ENCODE peak calls at places on chromosomes 16 and 17, in ten cellular contexts. F is right lobe of liver; S is stomach; K is body of pancreas; B is HFF-Myc; Z is breast epithelium; E is sigmoid colon; V is CD8-positive, alpha-beta T cell; M is A549; C is left ventricle myocardium inferior. H is an unnamed sample.

GRCh38 chr17:12070561-12070960 is 49.9 kb downstream of the MAP2K4 start:
- DNase-seq in E (no peak), S (no peak), M (no peak), K (no peak), V (no peak), Z (no peak), C (no peak), F (no peak), B (peak), H (no peak)

GRCh38 chr16:29790949-29791844 is 646 bp downstream of the KIF22 start:
- DNase-seq in K (no peak), V (no peak), M (peak), F (no peak), S (no peak), E (no peak), C (no peak), Z (no peak), B (no peak), H (no peak)

GRCh38 chr16:82672676-82673075 is 45.9 kb downstream of the CDH13 start:
- DNase-seq in F (no peak), S (no peak), M (no peak), B (no peak), C (no peak), K (no peak), V (no peak), E (no peak), Z (no peak), H (no peak)

GRCh38 chr17:1787301-1787902 is 25.5 kb downstream of the SERPINF1 start:
- DNase-seq in C (peak), K (peak), F (peak), B (peak), M (peak), S (peak), E (peak), Z (no peak), V (no peak), H (peak)

GRCh38 chr16:82580293-82580900 is 46.4 kb upstream of the CDH13 start:
- DNase-seq in F (peak), K (peak), V (no peak), C (no peak), M (peak), Z (no peak), S (peak), E (no peak), B (no peak), H (no peak)

GRCh38 chr16:19700319-19700781 is 17.7 kb downstream of the KNOP1 start:
- DNase-seq in S (no peak), B (no peak), F (peak), C (no peak), V (no peak), E (no peak), Z (peak), M (peak), K (no peak), H (peak)

GRCh38 chr16:17476414-17477259 is 5.9 kb upstream of the XYLT1 start:
- DNase-seq in K (peak), F (no peak), M (peak), B (peak), C (no peak), Z (no peak), E (no peak), V (no peak), S (peak), H (peak)

GRCh38 chr16:87924041-87924851 is 12.1 kb downstream of the CA5A start:
- DNase-seq in F (no peak), B (no peak), E (no peak), Z (no peak), C (no peak), K (peak), M (no peak), V (no peak), S (no peak), H (no peak)

GRCh38 chr17:81429813-81430510 is 34.7 kb downstream of the BAHCC1 start:
- DNase-seq in S (no peak), K (peak), Z (no peak), B (no peak), E (no peak), F (no peak), V (no peak), C (peak), M (no peak), H (no peak)

GRCh38 chr17:16584273-16584995 is 15.4 kb upstream of the ZNF287 start:
- DNase-seq in V (peak), B (peak), Z (peak), S (peak), E (peak), C (peak), F (peak), K (peak), M (peak), H (peak)

GRCh38 chr16:15446901-15447300 is 12.5 kb downstream of the BMERB1 start:
- DNase-seq in F (no peak), V (no peak), E (no peak), Z (no peak), C (no peak), M (no peak), K (no peak), S (no peak), B (no peak), H (no peak)

GRCh38 chr16:10983175-10983558 is 38.8 kb downstream of the CLEC16A start:
- DNase-seq in V (no peak), Z (no peak), K (no peak), E (no peak), S (peak), F (no peak), B (no peak), C (no peak), M (no peak), H (no peak)

GRCh38 chr17:15513058-15513858 is 45.8 kb upstream of the CDRT4 start:
- DNase-seq in Z (no peak), V (no peak), C (no peak), E (no peak), K (no peak), M (no peak), B (no peak), F (no peak), S (no peak), H (no peak)

GRCh38 chr16:28276301-28276700 is 16.0 kb upstream of the SBK1 start:
- DNase-seq in K (no peak), Z (no peak), M (no peak), S (no peak), B (no peak), C (no peak), F (no peak), E (no peak), V (no peak), H (no peak)

GRCh38 chr17:15436399-15437369 is 30.7 kb downstream of the CDRT4 start:
- DNase-seq in M (peak), K (peak), V (peak), E (peak), C (peak), F (peak), B (peak), Z (no peak), S (peak), H (no peak)

GRCh38 chr16:1428511-1428910 is 2.4 kb upstream of the PERCC1 start:
- DNase-seq in Z (peak), B (no peak), F (peak), V (no peak), E (no peak), C (no peak), M (peak), K (no peak), S (no peak), H (peak)
- TF ChIP-seq CTCF in Z (peak), B (no peak), F (peak), V (no peak), E (no peak), C (peak), M (peak), K (no peak), S (no peak), H (no peak)

GRCh38 chr17:28599311-28600184 is 723 bp upstream of the SPAG5 start:
- DNase-seq in K (peak), S (peak), V (peak), C (peak), E (peak), M (peak), B (peak), Z (no peak), F (peak), H (peak)
- H3K4me3 ChIP-seq in K (peak), S (peak), V (peak), C (peak), E (peak), M (peak), B (peak), Z (peak), F (peak), H (peak)

DNA sequence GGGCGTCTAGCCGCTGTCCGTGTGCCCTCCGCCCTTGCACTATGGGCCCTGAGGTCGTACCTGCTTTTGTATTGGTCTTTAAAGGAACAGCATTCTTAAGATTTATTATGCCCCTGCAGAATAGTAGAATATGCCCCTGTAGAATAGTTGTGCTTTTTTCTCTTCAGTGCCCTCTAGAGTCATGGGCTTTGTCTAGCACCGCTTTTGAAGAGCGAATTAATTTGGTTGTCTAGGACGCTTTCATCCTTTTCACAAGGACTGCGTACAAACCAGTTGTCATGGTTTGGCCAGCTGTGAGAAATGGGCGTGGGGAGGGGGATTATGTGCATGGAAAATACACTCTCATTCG is 615 bp downstream of the CEP95 start:
- DNase-seq in E (no peak), F (no peak), V (no peak), B (peak), S (no peak), M (peak), K (peak), Z (no peak), C (no peak), H (peak)
- TF ChIP-seq CTCF in E (peak), F (peak), V (peak), B (peak), S (peak), M (peak), K (peak), Z (peak), C (peak), H (peak)

GRCh38 chr17:57873261-57874057 is 23.6 kb upstream of the MRPS23 start:
- DNase-seq in M (no peak), B (no peak), Z (no peak), E (no peak), S (no peak), K (no peak), C (no peak), V (no peak), F (no peak), H (no peak)

GRCh38 chr17:57871155-57871554 is 21.3 kb upstream of the MRPS23 start:
- DNase-seq in F (no peak), E (no peak), Z (no peak), S (no peak), M (no peak), B (no peak), K (no peak), V (no peak), C (no peak), H (no peak)

GRCh38 chr17:57872536-57872935 is 22.7 kb upstream of the MRPS23 start:
- DNase-seq in E (no peak), C (no peak), S (no peak), M (no peak), F (no peak), V (no peak), Z (no peak), K (no peak), B (no peak), H (peak)

GRCh38 chr17:57870283-57870635 is 20.4 kb upstream of the MRPS23 start:
- DNase-seq in B (no peak), C (no peak), K (no peak), Z (no peak), E (no peak), F (no peak), S (no peak), V (no peak), M (no peak), H (no peak)

DNA sequence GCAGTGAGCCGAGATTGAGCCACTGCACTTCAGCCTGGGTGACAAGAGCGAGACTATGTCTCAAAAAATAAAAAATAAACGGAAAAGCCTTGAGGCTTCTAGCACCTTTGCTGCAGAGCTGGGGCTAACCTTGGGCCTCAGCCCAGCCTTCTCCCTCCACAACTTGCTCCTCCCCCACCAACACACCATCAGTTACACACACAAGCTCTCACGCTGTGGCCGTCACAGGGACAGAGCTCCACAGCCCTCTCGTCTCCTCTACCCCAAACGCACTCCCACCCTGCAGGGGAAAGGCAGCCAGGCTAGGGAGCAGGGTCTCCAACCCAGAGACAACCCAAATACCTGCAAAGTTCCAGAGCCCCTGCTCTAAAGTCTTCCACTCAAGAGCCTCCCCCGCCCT is 22.0 kb upstream of the MRPS23 start:
- DNase-seq in V (no peak), S (no peak), B (no peak), K (peak), F (no peak), Z (no peak), M (no peak), E (no peak), C (no peak), H (no peak)
- H3K4me3 ChIP-seq in V (no peak), S (no peak), B (no peak), K (no peak), F (no peak), Z (no peak), M (no peak), E (no peak), C (no peak), H (no peak)

GRCh38 chr16:58110590-58111330 is 18.4 kb downstream of the CFAP20 start:
- DNase-seq in B (no peak), M (no peak), E (no peak), Z (no peak), V (no peak), S (peak), K (no peak), F (no peak), C (no peak), H (no peak)

GRCh38 chr16:58109330-58109729 is 19.9 kb downstream of the CFAP20 start:
- DNase-seq in S (no peak), K (no peak), C (no peak), M (no peak), V (no peak), Z (peak), E (peak), F (no peak), B (no peak), H (no peak)

GRCh38 chr16:58109881-58110280 is 19.3 kb downstream of the CFAP20 start:
- DNase-seq in F (no peak), K (no peak), S (no peak), M (no peak), V (no peak), Z (no peak), C (no peak), E (no peak), B (no peak), H (no peak)

GRCh38 chr16:58105619-58106018 is 23.6 kb downstream of the CFAP20 start:
- DNase-seq in E (no peak), V (no peak), C (no peak), F (no peak), S (no peak), B (no peak), Z (no peak), K (no peak), M (no peak), H (no peak)

GRCh38 chr16:58107228-58107627 is 22.0 kb downstream of the CFAP20 start:
- DNase-seq in S (no peak), E (no peak), M (no peak), K (no peak), F (no peak), B (no peak), C (no peak), Z (no peak), V (no peak), H (no peak)
- TF ChIP-seq CTCF in S (no peak), E (no peak), M (no peak), K (no peak), F (no peak), B (no peak), C (no peak), Z (no peak), V (no peak), H (no peak)

H was measured in mucosa of descending colon.